ENCODE peak calls at places on chromosomes 6 and 20, in four cellular contexts. W is effector CD4-positive, alpha-beta T cell; R is HFFc6; H is non-pigmented ciliary epithelial cell. K is an unnamed sample.

GRCh38 chr6:146361367-146361924 is 182.2 kb upstream of the RAB32 start:
- DNase-seq in W (no peak), R (no peak), H (no peak), K (peak)

GRCh38 chr20:50646483-50646996 is 44.8 kb downstream of the RIPOR3 start:
- DNase-seq in W (no peak), R (no peak), H (no peak), K (no peak)

GRCh38 chr20:51738877-51739447 is 29.2 kb downstream of the ATP9A start:
- DNase-seq in W (no peak), R (no peak), H (no peak), K (no peak)

GRCh38 chr20:1619861-1620444 is at the start of gene SIRPB1:
- DNase-seq in W (no peak), R (no peak), H (no peak), K (no peak)

GRCh38 chr6:20236899-20237600 is 24.8 kb upstream of the MBOAT1 start:
- DNase-seq in W (no peak), R (no peak), H (no peak), K (no peak)

GRCh38 chr6:134247271-134247833 is 70.6 kb downstream of the SGK1 start:
- DNase-seq in W (peak), R (no peak), H (no peak), K (no peak)

GRCh38 chr6:15638373-15638772 is 24.5 kb downstream of the DTNBP1 start:
- DNase-seq in W (no peak), R (no peak), H (no peak), K (no peak)

GRCh38 chr6:93894521-93894920 is 475.2 kb upstream of the EPHA7 start:
- DNase-seq in W (no peak), R (no peak), H (no peak), K (no peak)

GRCh38 chr6:123203928-123204327 is 207.9 kb downstream of the CLVS2 start:
- DNase-seq in W (no peak), R (no peak), H (no peak), K (no peak)

GRCh38 chr20:815226-815625 is 18.3 kb upstream of the FAM110A start:
- DNase-seq in W (no peak), R (no peak), H (no peak), K (no peak)

GRCh38 chr6:100517633-100518032 is 52.9 kb upstream of the SIM1 start:
- DNase-seq in W (no peak), R (no peak), H (no peak), K (no peak)

GRCh38 chr6:39029156-39030011 is 19.2 kb upstream of the GLP1R start:
- DNase-seq in W (peak), R (no peak), H (no peak), K (no peak)